ENCODE peak calls at places on chromosome 7, in seven cellular contexts. One of them, this sample, is unnamed.

GRCh38 chr7:128890306-128891109 is 20.0 kb downstream of the KCP start:
- DNase-seq in glutamatergic neuron: no peak
- DNase-seq in lower leg skin: no peak
- DNase-seq in CD4-positive, alpha-beta T cell: no peak
- DNase-seq in AG10803: no peak
- DNase-seq in psoas muscle: no peak
- DNase-seq in SK-N-SH: peak; percentile 84
- DNase-seq in this sample: no peak

GRCh38 chr7:30206942-30207341 is 72.2 kb downstream of the MTURN start:
- DNase-seq in glutamatergic neuron: no peak
- DNase-seq in lower leg skin: no peak
- DNase-seq in CD4-positive, alpha-beta T cell: no peak
- DNase-seq in AG10803: no peak
- DNase-seq in psoas muscle: no peak
- DNase-seq in SK-N-SH: no peak
- DNase-seq in this sample: no peak

GRCh38 chr7:130314305-130314704 is 21.3 kb downstream of the CPA4 start:
- DNase-seq in glutamatergic neuron: no peak
- DNase-seq in lower leg skin: no peak
- DNase-seq in CD4-positive, alpha-beta T cell: no peak
- DNase-seq in AG10803: no peak
- DNase-seq in psoas muscle: no peak
- DNase-seq in SK-N-SH: no peak
- DNase-seq in this sample: no peak

GRCh38 chr7:128867842-128868623 is 5.4 kb downstream of the ATP6V1F start:
- DNase-seq in glutamatergic neuron: no peak
- DNase-seq in lower leg skin: no peak
- DNase-seq in CD4-positive, alpha-beta T cell: no peak
- DNase-seq in AG10803: no peak
- DNase-seq in psoas muscle: no peak
- DNase-seq in SK-N-SH: peak; percentile 71
- DNase-seq in this sample: no peak

GRCh38 chr7:93823621-93824020 is 66.9 kb downstream of the TFPI2 start:
- DNase-seq in glutamatergic neuron: no peak
- DNase-seq in lower leg skin: no peak
- DNase-seq in CD4-positive, alpha-beta T cell: no peak
- DNase-seq in AG10803: peak; percentile 43
- DNase-seq in psoas muscle: no peak
- DNase-seq in SK-N-SH: no peak
- DNase-seq in this sample: no peak

GRCh38 chr7:18312482-18312881 is 183.1 kb upstream of the HDAC9 start:
- DNase-seq in glutamatergic neuron: no peak
- DNase-seq in lower leg skin: no peak
- DNase-seq in CD4-positive, alpha-beta T cell: no peak
- DNase-seq in AG10803: no peak
- DNase-seq in psoas muscle: no peak
- DNase-seq in SK-N-SH: no peak
- DNase-seq in this sample: no peak

GRCh38 chr7:47228386-47229014 is 353.4 kb downstream of the TNS3 start:
- DNase-seq in glutamatergic neuron: no peak
- DNase-seq in lower leg skin: no peak
- DNase-seq in CD4-positive, alpha-beta T cell: no peak
- DNase-seq in AG10803: no peak
- DNase-seq in psoas muscle: no peak
- DNase-seq in SK-N-SH: peak; percentile 40
- DNase-seq in this sample: no peak

GRCh38 chr7:127935847-127936376 is 95.3 kb downstream of the LRRC4 start:
- DNase-seq in glutamatergic neuron: peak; percentile 19
- DNase-seq in lower leg skin: no peak
- DNase-seq in CD4-positive, alpha-beta T cell: no peak
- DNase-seq in AG10803: no peak
- DNase-seq in psoas muscle: no peak
- DNase-seq in SK-N-SH: no peak
- DNase-seq in this sample: no peak

GRCh38 chr7:47968852-47969774 is 10.3 kb downstream of the HUS1 start:
- DNase-seq in glutamatergic neuron: peak; percentile 93
- DNase-seq in lower leg skin: no peak
- DNase-seq in CD4-positive, alpha-beta T cell: peak; percentile 41
- DNase-seq in AG10803: peak; percentile 52
- DNase-seq in psoas muscle: peak; percentile 31
- DNase-seq in SK-N-SH: peak; percentile 89
- DNase-seq in this sample: no peak

GRCh38 chr7:131753620-131754222 is 197.3 kb upstream of the PODXL start:
- DNase-seq in glutamatergic neuron: peak; percentile 62
- DNase-seq in lower leg skin: no peak
- DNase-seq in CD4-positive, alpha-beta T cell: no peak
- DNase-seq in AG10803: no peak
- DNase-seq in psoas muscle: no peak
- DNase-seq in SK-N-SH: peak; percentile 51
- DNase-seq in this sample: no peak

GRCh38 chr7:30285067-30285530 is 702 bp downstream of the ZNRF2 start:
- DNase-seq in glutamatergic neuron: peak; percentile 47
- DNase-seq in lower leg skin: no peak
- DNase-seq in CD4-positive, alpha-beta T cell: peak; percentile 31
- DNase-seq in AG10803: peak; percentile 35
- DNase-seq in psoas muscle: peak; percentile 56
- DNase-seq in SK-N-SH: peak; percentile 74
- DNase-seq in this sample: no peak

GRCh38 chr7:107387573-107388219 is 82.2 kb upstream of the GPR22 start:
- DNase-seq in glutamatergic neuron: no peak
- DNase-seq in lower leg skin: no peak
- DNase-seq in CD4-positive, alpha-beta T cell: no peak
- DNase-seq in AG10803: peak; percentile 68
- DNase-seq in psoas muscle: no peak
- DNase-seq in SK-N-SH: peak; percentile 20
- DNase-seq in this sample: no peak

DNA sequence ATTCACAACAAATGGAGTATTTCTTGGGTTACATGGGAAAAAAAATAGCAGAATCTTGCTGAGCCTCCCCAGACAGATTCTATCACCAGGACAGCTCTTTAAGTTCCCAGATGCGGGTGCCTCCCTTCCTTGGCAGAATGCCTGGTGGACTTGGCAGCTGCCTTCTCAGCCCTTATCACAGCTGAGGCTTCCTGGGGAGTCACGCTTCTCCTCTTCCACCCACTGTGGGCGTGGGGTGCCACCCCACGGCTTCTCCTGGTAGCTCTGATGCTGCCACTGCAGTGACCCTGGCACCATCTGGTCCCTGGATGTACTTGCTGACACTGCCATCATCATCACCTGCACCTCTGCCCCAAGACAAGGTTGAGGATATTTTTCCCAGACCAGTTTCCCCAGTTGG is 16.2 kb upstream of the NME8 start:
- DNase-seq in glutamatergic neuron: no peak
- DNase-seq in lower leg skin: peak; percentile 81
- DNase-seq in CD4-positive, alpha-beta T cell: no peak
- DNase-seq in AG10803: peak; percentile 4
- DNase-seq in psoas muscle: peak; percentile 37
- DNase-seq in SK-N-SH: peak; percentile 26
- DNase-seq in this sample: peak; percentile 32
- TF ChIP-seq CTCF in glutamatergic neuron: no peak
- TF ChIP-seq CTCF in lower leg skin: no peak
- TF ChIP-seq CTCF in CD4-positive, alpha-beta T cell: no peak
- TF ChIP-seq CTCF in AG10803: no peak
- TF ChIP-seq CTCF in psoas muscle: no peak
- TF ChIP-seq CTCF in SK-N-SH: no peak
- TF ChIP-seq CTCF in this sample: no peak

DNA sequence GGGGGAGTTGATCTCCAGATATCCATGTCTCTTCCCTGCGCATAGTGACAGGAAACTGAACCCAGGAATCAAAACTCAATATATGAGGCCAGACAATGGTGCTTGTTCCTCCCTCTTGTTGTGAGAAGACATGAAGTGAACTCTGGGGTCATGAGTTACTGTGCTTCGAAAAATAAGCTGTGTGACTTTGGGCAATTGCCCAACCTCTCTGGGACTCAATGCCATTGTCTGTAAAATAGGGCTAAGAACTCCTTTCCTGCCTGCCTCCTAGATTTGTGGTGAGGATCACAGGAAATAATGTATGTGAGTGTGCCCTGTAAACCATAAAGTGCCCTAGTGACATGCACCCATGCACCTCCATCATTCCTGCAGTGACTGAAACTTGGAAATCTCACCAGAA is 48.4 kb downstream of the SYPL1 start:
- DNase-seq in glutamatergic neuron: no peak
- DNase-seq in lower leg skin: peak; percentile 6
- DNase-seq in CD4-positive, alpha-beta T cell: no peak
- DNase-seq in AG10803: no peak
- DNase-seq in psoas muscle: no peak
- DNase-seq in SK-N-SH: no peak
- DNase-seq in this sample: no peak
- TF ChIP-seq CTCF in glutamatergic neuron: no peak
- TF ChIP-seq CTCF in lower leg skin: no peak
- TF ChIP-seq CTCF in CD4-positive, alpha-beta T cell: no peak
- TF ChIP-seq CTCF in AG10803: no peak
- TF ChIP-seq CTCF in psoas muscle: no peak
- TF ChIP-seq CTCF in SK-N-SH: no peak
- TF ChIP-seq CTCF in this sample: no peak

DNA sequence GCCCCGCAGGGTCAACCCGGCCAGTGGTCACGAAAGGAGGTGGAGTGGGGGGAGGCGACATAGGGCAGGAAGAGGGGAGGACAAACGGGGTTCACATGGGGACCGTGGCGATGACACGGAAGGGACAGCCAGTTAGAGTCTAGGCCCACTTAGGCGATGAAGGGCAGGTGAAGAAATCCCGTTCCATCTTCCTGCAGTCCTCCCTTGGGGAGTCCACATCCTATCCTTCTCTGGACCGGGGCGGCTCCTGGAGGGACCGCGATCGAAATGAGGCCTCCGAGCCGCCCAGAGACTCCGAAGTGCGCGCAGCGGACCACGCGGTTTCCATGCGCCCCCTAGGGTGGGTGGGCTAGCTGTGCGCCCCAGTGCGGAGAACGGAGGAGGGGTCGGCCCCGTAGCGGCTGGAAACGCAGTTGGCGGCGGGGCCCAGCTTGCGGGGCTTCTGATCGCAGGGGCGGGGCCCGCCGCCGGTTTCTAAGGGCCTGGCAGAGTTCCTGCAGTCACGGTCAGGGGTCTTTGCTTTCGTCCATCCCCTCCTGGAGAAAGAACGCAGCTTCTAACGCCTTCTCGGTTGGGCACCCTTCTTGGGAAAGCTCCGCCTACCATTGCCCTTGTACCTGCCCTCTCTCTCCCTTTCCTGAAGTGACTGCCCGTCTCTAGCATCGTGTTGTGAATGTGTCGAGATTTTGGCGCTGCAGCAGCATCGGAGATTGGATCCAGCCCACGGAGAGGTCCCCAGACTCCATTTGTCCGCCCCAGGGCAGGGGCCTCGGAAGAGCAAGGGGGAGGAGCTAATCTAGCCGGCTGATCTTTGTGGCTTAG is 17.9 kb upstream of the TMEM225B start:
- DNase-seq in glutamatergic neuron: peak; percentile 87
- DNase-seq in lower leg skin: no peak
- DNase-seq in CD4-positive, alpha-beta T cell: peak; percentile 34
- DNase-seq in AG10803: peak; percentile 22
- DNase-seq in psoas muscle: peak; percentile 38
- DNase-seq in SK-N-SH: peak; percentile 91
- DNase-seq in this sample: no peak
- TF ChIP-seq CTCF in glutamatergic neuron: peak; percentile 75
- TF ChIP-seq CTCF in lower leg skin: no peak
- TF ChIP-seq CTCF in CD4-positive, alpha-beta T cell: peak; percentile 54
- TF ChIP-seq CTCF in AG10803: peak; percentile 36
- TF ChIP-seq CTCF in psoas muscle: peak; percentile 35
- TF ChIP-seq CTCF in SK-N-SH: peak; percentile 62
- TF ChIP-seq CTCF in this sample: no peak

DNA sequence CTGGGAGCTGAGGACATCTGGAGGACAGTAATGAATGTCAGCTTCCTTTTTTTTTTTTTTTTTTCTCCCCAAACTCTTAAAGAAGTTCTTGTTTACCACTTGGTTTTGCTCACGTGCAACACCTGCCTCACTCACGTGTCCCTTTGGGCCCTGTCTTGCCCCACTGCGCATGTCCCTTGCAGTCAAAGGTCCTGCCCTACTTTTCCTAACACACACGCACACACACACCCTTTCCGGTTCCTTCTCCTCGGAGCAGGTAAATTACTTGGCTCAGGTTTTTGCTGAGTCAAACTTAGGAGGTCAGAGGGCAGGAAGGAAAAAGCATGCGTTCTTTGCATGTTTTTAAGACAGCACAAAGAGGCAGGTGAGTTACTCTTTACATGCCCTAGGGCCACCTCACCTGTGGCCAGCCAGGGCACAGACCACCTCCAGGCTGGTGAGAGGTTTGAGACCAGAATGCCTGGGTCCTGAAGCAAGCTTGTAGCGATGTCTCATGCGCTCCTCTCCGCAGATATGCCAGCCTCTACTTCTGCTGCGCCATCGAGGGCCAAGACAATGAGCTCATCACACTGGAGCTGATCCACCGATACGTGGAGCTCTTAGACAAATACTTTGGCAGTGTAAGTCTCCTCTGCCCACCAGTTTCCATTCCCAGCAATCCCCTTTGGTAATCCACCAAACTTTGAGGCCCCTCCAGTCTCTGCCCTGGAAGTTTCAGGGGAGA is 2.8 kb downstream of the AP1S1 start:
- DNase-seq in glutamatergic neuron: no peak
- DNase-seq in lower leg skin: no peak
- DNase-seq in CD4-positive, alpha-beta T cell: no peak
- DNase-seq in AG10803: no peak
- DNase-seq in psoas muscle: no peak
- DNase-seq in SK-N-SH: no peak
- DNase-seq in this sample: no peak
- TF ChIP-seq CTCF in glutamatergic neuron: no peak
- TF ChIP-seq CTCF in lower leg skin: no peak
- TF ChIP-seq CTCF in CD4-positive, alpha-beta T cell: no peak
- TF ChIP-seq CTCF in AG10803: no peak
- TF ChIP-seq CTCF in psoas muscle: no peak
- TF ChIP-seq CTCF in SK-N-SH: no peak
- TF ChIP-seq CTCF in this sample: no peak

GRCh38 chr7:114979803-114980507 is 58.1 kb downstream of the MDFIC start:
- DNase-seq in glutamatergic neuron: no peak
- DNase-seq in lower leg skin: no peak
- DNase-seq in CD4-positive, alpha-beta T cell: no peak
- DNase-seq in AG10803: no peak
- DNase-seq in psoas muscle: no peak
- DNase-seq in SK-N-SH: no peak
- DNase-seq in this sample: no peak
- TF ChIP-seq CTCF in glutamatergic neuron: no peak
- TF ChIP-seq CTCF in lower leg skin: no peak
- TF ChIP-seq CTCF in CD4-positive, alpha-beta T cell: no peak
- TF ChIP-seq CTCF in AG10803: no peak
- TF ChIP-seq CTCF in psoas muscle: no peak
- TF ChIP-seq CTCF in SK-N-SH: no peak
- TF ChIP-seq CTCF in this sample: no peak

GRCh38 chr7:81260152-81260551 is 341.3 kb upstream of the SEMA3C start:
- DNase-seq in glutamatergic neuron: no peak
- DNase-seq in lower leg skin: no peak
- DNase-seq in CD4-positive, alpha-beta T cell: no peak
- DNase-seq in AG10803: no peak
- DNase-seq in psoas muscle: no peak
- DNase-seq in SK-N-SH: no peak
- DNase-seq in this sample: no peak

GRCh38 chr7:81256991-81257390 is 338.1 kb upstream of the SEMA3C start:
- DNase-seq in glutamatergic neuron: peak; percentile 26
- DNase-seq in lower leg skin: no peak
- DNase-seq in CD4-positive, alpha-beta T cell: no peak
- DNase-seq in AG10803: peak; percentile 46
- DNase-seq in psoas muscle: peak; percentile 23
- DNase-seq in SK-N-SH: no peak
- DNase-seq in this sample: no peak
- TF ChIP-seq CTCF in glutamatergic neuron: no peak
- TF ChIP-seq CTCF in lower leg skin: no peak
- TF ChIP-seq CTCF in CD4-positive, alpha-beta T cell: no peak
- TF ChIP-seq CTCF in AG10803: peak; percentile 44
- TF ChIP-seq CTCF in psoas muscle: peak; percentile 48
- TF ChIP-seq CTCF in SK-N-SH: peak; percentile 41
- TF ChIP-seq CTCF in this sample: no peak

GRCh38 chr7:15555385-15555859 is 6.4 kb downstream of the AGMO start:
- DNase-seq in glutamatergic neuron: no peak
- DNase-seq in lower leg skin: no peak
- DNase-seq in CD4-positive, alpha-beta T cell: no peak
- DNase-seq in AG10803: peak; percentile 36
- DNase-seq in psoas muscle: no peak
- DNase-seq in SK-N-SH: peak; percentile 12
- DNase-seq in this sample: no peak
- TF ChIP-seq CTCF in glutamatergic neuron: no peak
- TF ChIP-seq CTCF in lower leg skin: no peak
- TF ChIP-seq CTCF in CD4-positive, alpha-beta T cell: no peak
- TF ChIP-seq CTCF in AG10803: peak; percentile 46
- TF ChIP-seq CTCF in psoas muscle: peak; percentile 14
- TF ChIP-seq CTCF in SK-N-SH: peak; percentile 71
- TF ChIP-seq CTCF in this sample: no peak

This sample was measured in breast epithelium.